ENCODE peak calls at places on chromosomes 11 and 22, in six cellular contexts. I is psoas muscle, W is fibroblast of lung, M is IMR-90, K is keratinocyte, L is breast epithelium. F is an unnamed sample.

GRCh38 chr11:62665630-62666258 is 632 bp downstream of the CSKMT start:
- DNase-seq in I (peak; percentile 79), W (peak; percentile 70), M (peak; percentile 66), K (no peak), L (no peak), F (peak; percentile 78)

GRCh38 chr11:73761403-73761945 is 600 bp upstream of the RAB6A start:
- DNase-seq in I (no peak), W (no peak), M (no peak), K (no peak), L (no peak), F (no peak)

GRCh38 chr11:102494216-102494615 is 36.3 kb downstream of the MMP7 start:
- DNase-seq in I (no peak), W (no peak), M (peak; percentile 51), K (no peak), L (no peak), F (peak; percentile 80)

GRCh38 chr11:120061036-120061760 is 76.7 kb downstream of the TRIM29 start:
- DNase-seq in I (no peak), W (no peak), M (no peak), K (no peak), L (peak; percentile 21), F (peak; percentile 7)

GRCh38 chr11:68749061-68749491 is 2.2 kb downstream of the TESMIN start:
- DNase-seq in I (no peak), W (no peak), M (peak; percentile 4), K (no peak), L (no peak), F (no peak)

GRCh38 chr11:125413226-125413625 is 82.8 kb downstream of the FEZ1 start:
- DNase-seq in I (no peak), W (no peak), M (no peak), K (no peak), L (no peak), F (no peak)

GRCh38 chr11:10975287-10975721 is 117.5 kb upstream of the ZBED5 start:
- DNase-seq in I (no peak), W (no peak), M (no peak), K (no peak), L (no peak), F (no peak)

GRCh38 chr11:26696330-26696729 is 25.5 kb downstream of the SLC5A12 start:
- DNase-seq in I (no peak), W (no peak), M (no peak), K (no peak), L (no peak), F (no peak)

GRCh38 chr11:103529217-103529684 is 420.0 kb downstream of the DYNC2H1 start:
- DNase-seq in I (no peak), W (peak; percentile 52), M (peak; percentile 78), K (peak; percentile 79), L (no peak), F (no peak)

GRCh38 chr22:29475550-29475949 is 4.5 kb upstream of the NEFH start:
- DNase-seq in I (no peak), W (no peak), M (no peak), K (no peak), L (no peak), F (no peak)

GRCh38 chr11:15062631-15063030 is 10.8 kb upstream of the CALCB start:
- DNase-seq in I (no peak), W (no peak), M (no peak), K (no peak), L (no peak), F (no peak)
- H3K27ac ChIP-seq in I (no peak overlapping the region), W (no peak overlapping the region), M (no peak overlapping the region), K (no peak overlapping the region), L (no peak overlapping the region), F (no peak overlapping the region)

GRCh38 chr11:2263724-2264360 is 6.5 kb downstream of the ASCL2 start:
- DNase-seq in I (peak; percentile 26), W (no peak), M (no peak), K (no peak), L (no peak), F (no peak)
- H3K27me3 ChIP-seq in I (peaks cover 20% of the 10 kb centered on the region), W (peaks cover 3% of the 10 kb centered on the region), M (peaks cover 63% of the 10 kb centered on the region), K (peaks cover 34% of the 10 kb centered on the region), L (no peaks in the 10 kb centered on the region), F (peaks cover 46% of the 10 kb centered on the region)

GRCh38 chr11:31856248-31856647 is 45.1 kb upstream of the PAX6 start:
- DNase-seq in I (no peak), W (no peak), M (no peak), K (no peak), L (no peak), F (no peak)
- H3K27ac ChIP-seq in I (no peak overlapping the region), W (no peak overlapping the region), M (no peak overlapping the region), K (no peak overlapping the region), L (no peak overlapping the region), F (no peak overlapping the region)

DNA sequence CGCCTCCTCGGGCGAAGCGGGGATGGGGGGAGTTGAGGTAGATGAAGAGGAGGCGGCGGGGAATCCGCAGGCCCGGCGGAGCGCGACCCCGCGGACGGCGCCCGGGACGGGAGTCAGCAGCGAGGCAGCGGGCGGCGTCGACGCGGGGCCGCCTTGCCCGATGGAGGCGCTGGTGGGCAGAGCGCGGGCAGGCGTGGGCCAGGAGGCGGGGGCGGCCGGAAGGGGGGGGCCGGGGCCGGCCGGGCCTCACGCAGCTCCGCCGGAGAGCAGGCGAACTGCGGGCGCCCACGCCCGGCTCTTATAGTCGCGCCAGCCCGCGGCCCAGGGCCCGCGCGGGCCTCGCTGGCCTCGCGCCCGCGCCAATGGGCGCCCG is at the start of gene IGF2:
- DNase-seq in I (peak; percentile 61), W (peak; percentile 25), M (no peak), K (no peak), L (no peak), F (no peak)
- H3K27me3 ChIP-seq in I (peaks cover 29% of the 10 kb centered on the region), W (peaks cover 35% of the 10 kb centered on the region), M (peaks cover 75% of the 10 kb centered on the region), K (peaks cover 86% of the 10 kb centered on the region), L (peaks cover 91% of the 10 kb centered on the region), F (peaks cover 69% of the 10 kb centered on the region)

GRCh38 chr11:897226-898159 is 13.1 kb downstream of the CHID1 start:
- DNase-seq in I (no peak), W (no peak), M (no peak), K (no peak), L (no peak), F (no peak)
- H3K27ac ChIP-seq in I (no peak overlapping the region), W (no peak overlapping the region), M (no peak overlapping the region), K (no peak overlapping the region), L (no peak overlapping the region), F (no peak overlapping the region)

GRCh38 chr11:2447951-2448650 is 3.3 kb downstream of the KCNQ1 start:
- DNase-seq in I (peak; percentile 44), W (no peak), M (no peak), K (no peak), L (no peak), F (no peak)
- H3K27me3 ChIP-seq in I (peaks cover 26% of the 10 kb centered on the region), W (peaks cover 4% of the 10 kb centered on the region), M (peaks cover 68% of the 10 kb centered on the region), K (peaks cover 47% of the 10 kb centered on the region), L (no peaks in the 10 kb centered on the region), F (peaks cover 96% of the 10 kb centered on the region)

GRCh38 chr22:35070451-35071093 is 4.6 kb downstream of the ISX start:
- DNase-seq in I (no peak), W (no peak), M (no peak), K (peak; percentile 9), L (no peak), F (no peak)
- H3K27ac ChIP-seq in I (no peak overlapping the region), W (no peak overlapping the region), M (no peak overlapping the region), K (no peak overlapping the region), L (no peak overlapping the region), F (no peak overlapping the region)

GRCh38 chr11:134015541-134015940 is 53.3 kb upstream of the JAM3 start:
- DNase-seq in I (no peak), W (no peak), M (no peak), K (no peak), L (no peak), F (no peak)
- H3K27me3 ChIP-seq in I (no peaks in the 10 kb centered on the region), W (peaks cover 8% of the 10 kb centered on the region), M (peaks cover 18% of the 10 kb centered on the region), K (peaks cover 10% of the 10 kb centered on the region), L (peaks cover 28% of the 10 kb centered on the region), F (peaks cover 53% of the 10 kb centered on the region)

GRCh38 chr22:37627545-37627944 is 11.9 kb upstream of the SH3BP1 start:
- DNase-seq in I (no peak), W (no peak), M (no peak), K (no peak), L (no peak), F (no peak)
- H3K27ac ChIP-seq in I (peak overlapping the region; percentile 74), W (no peak overlapping the region), M (no peak overlapping the region), K (no peak overlapping the region), L (peak overlapping the region; percentile 92), F (no peak overlapping the region)

DNA sequence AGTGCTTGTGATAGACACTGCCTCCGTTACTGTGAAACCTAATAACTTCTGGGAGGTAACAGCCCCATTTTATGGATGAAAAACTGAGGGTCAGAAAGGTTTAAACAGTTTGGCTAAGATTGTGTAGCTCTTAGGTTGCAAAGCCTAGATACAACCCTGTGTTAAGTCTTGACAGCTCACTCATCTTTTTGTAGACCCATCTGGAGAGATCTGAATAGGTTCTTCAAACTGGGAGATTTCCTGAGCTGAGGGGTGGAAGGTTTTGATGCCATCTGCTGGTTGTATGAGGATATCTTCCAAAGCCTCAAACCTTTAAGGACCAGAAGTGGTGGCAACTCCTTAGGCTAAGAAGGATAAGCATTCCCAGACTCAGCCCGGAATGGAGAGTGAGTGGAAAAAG is 8.3 kb downstream of the YPEL4 start:
- DNase-seq in I (no peak), W (peak; percentile 78), M (peak; percentile 69), K (no peak), L (no peak), F (peak; percentile 75)
- H3K27me3 ChIP-seq in I (peaks cover 11% of the 10 kb centered on the region), W (peaks cover 5% of the 10 kb centered on the region), M (no peaks in the 10 kb centered on the region), K (no peaks in the 10 kb centered on the region), L (no peaks in the 10 kb centered on the region), F (no peaks in the 10 kb centered on the region)

F was measured in cardiac muscle cell.